ENCODE peak calls at places on chromosomes 7 and 10, in six cellular contexts. G is Caco-2, I is lower lobe of right lung, U is BE2C, K is psoas muscle, Z is astrocyte of the cerebellum. N is an unnamed sample.

GRCh38 chr7:116782177-116782711 is 80.1 kb upstream of the CAPZA2 start:
- DNase-seq in G (no peak), I (no peak), U (no peak), K (no peak), Z (peak), N (peak)

GRCh38 chr10:78549536-78549935 is 515.9 kb downstream of the RPS24 start:
- DNase-seq in G (no peak), I (no peak), U (no peak), K (no peak), Z (no peak), N (no peak)

GRCh38 chr7:90973146-90973545 is 291.1 kb upstream of the FZD1 start:
- DNase-seq in G (no peak), I (no peak), U (no peak), K (no peak), Z (no peak), N (no peak)

GRCh38 chr7:71868797-71869196 is 543.3 kb downstream of the CALN1 start:
- DNase-seq in G (no peak), I (no peak), U (no peak), K (no peak), Z (peak), N (peak)

GRCh38 chr7:149838224-149838991 is at the start of gene ZNF862:
- DNase-seq in G (peak), I (peak), U (peak), K (peak), Z (peak), N (peak)

GRCh38 chr7:102248081-102248455 is 38.6 kb upstream of the SH2B2 start:
- DNase-seq in G (no peak), I (no peak), U (no peak), K (no peak), Z (no peak), N (no peak)

GRCh38 chr7:12199363-12199762 is 11.7 kb upstream of the TMEM106B start:
- DNase-seq in G (no peak), I (no peak), U (no peak), K (no peak), Z (peak), N (no peak)

GRCh38 chr10:132469197-132469942 is 68.2 kb upstream of the INPP5A start:
- DNase-seq in G (no peak), I (peak), U (peak), K (peak), Z (no peak), N (no peak)

GRCh38 chr7:70608229-70608628 is 523.7 kb upstream of the GALNT17 start:
- DNase-seq in G (no peak), I (no peak), U (no peak), K (no peak), Z (no peak), N (no peak)

GRCh38 chr10:77405771-77406241 is 231.8 kb downstream of the KCNMA1 start:
- DNase-seq in G (peak), I (peak), U (peak), K (peak), Z (no peak), N (no peak)

GRCh38 chr10:88952647-88953111 is at the start of gene ACTA2:
- DNase-seq in G (no peak), I (no peak), U (peak), K (no peak), Z (peak), N (peak)

GRCh38 chr10:72828294-72828693 is 65.2 kb upstream of the OIT3 start:
- DNase-seq in G (no peak), I (no peak), U (no peak), K (no peak), Z (no peak), N (no peak)

GRCh38 chr7:143419880-143420279 is 11.2 kb upstream of the EPHA1 start:
- DNase-seq in G (no peak), I (no peak), U (no peak), K (no peak), Z (no peak), N (no peak)

GRCh38 chr10:33897255-33897893 is 562.9 kb upstream of the NRP1 start:
- DNase-seq in G (no peak), I (no peak), U (no peak), K (no peak), Z (no peak), N (no peak)

GRCh38 chr10:109933984-109934565 is 10.8 kb upstream of the XPNPEP1 start:
- DNase-seq in G (no peak), I (no peak), U (no peak), K (no peak), Z (no peak), N (no peak)

GRCh38 chr10:52443419-52444388 is 129.6 kb downstream of the DKK1 start:
- DNase-seq in G (peak), I (no peak), U (no peak), K (no peak), Z (peak), N (peak)

GRCh38 chr7:81993186-81993585 is 223.3 kb upstream of the HGF start:
- DNase-seq in G (no peak), I (no peak), U (no peak), K (no peak), Z (no peak), N (no peak)

GRCh38 chr10:34954142-34954541 is 136.0 kb downstream of the CUL2 start:
- DNase-seq in G (peak), I (peak), U (no peak), K (no peak), Z (no peak), N (no peak)

GRCh38 chr7:97818066-97818663 is 54.0 kb downstream of the ASNS start:
- DNase-seq in G (no peak), I (no peak), U (no peak), K (no peak), Z (no peak), N (no peak)

GRCh38 chr10:80603516-80603915 is 65.8 kb downstream of the SH2D4B start:
- DNase-seq in G (no peak), I (no peak), U (no peak), K (no peak), Z (no peak), N (no peak)

GRCh38 chr7:155308330-155309020 is 10.8 kb downstream of the INSIG1 start:
- DNase-seq in G (no peak), I (no peak), U (no peak), K (no peak), Z (no peak), N (no peak)

GRCh38 chr10:78856421-78856820 is 212.3 kb upstream of the ZMIZ1 start:
- DNase-seq in G (no peak), I (no peak), U (no peak), K (peak), Z (no peak), N (no peak)

GRCh38 chr10:110005716-110006115 is 2.1 kb upstream of the ADD3 start:
- DNase-seq in G (peak), I (no peak), U (peak), K (peak), Z (no peak), N (peak)

GRCh38 chr10:77496941-77497420 is 140.6 kb downstream of the KCNMA1 start:
- DNase-seq in G (peak), I (no peak), U (no peak), K (no peak), Z (no peak), N (no peak)

GRCh38 chr7:42678315-42678714 is 233.6 kb downstream of the C7orf25 start:
- DNase-seq in G (no peak), I (no peak), U (no peak), K (no peak), Z (no peak), N (no peak)

GRCh38 chr10:88232029-88232895 is 350.9 kb downstream of the RNLS start:
- DNase-seq in G (no peak), I (peak), U (no peak), K (peak), Z (peak), N (no peak)

GRCh38 chr10:23070819-23071218 is 24.6 kb upstream of the MSRB2 start:
- DNase-seq in G (no peak), I (no peak), U (no peak), K (no peak), Z (no peak), N (no peak)

GRCh38 chr7:131480384-131481315 is 75.8 kb downstream of the PODXL start:
- DNase-seq in G (peak), I (no peak), U (no peak), K (no peak), Z (peak), N (no peak)

GRCh38 chr7:91397612-91398011 is 133.4 kb downstream of the FZD1 start:
- DNase-seq in G (no peak), I (no peak), U (no peak), K (no peak), Z (no peak), N (no peak)

GRCh38 chr7:80918406-80918805 is 445 bp downstream of the SEMA3C start:
- DNase-seq in G (peak), I (no peak), U (no peak), K (no peak), Z (no peak), N (no peak)

GRCh38 chr7:116393654-116394053 is 105.9 kb upstream of the CAV2 start:
- DNase-seq in G (no peak), I (no peak), U (no peak), K (peak), Z (no peak), N (no peak)

GRCh38 chr7:107432261-107432660 is 37.6 kb upstream of the GPR22 start:
- DNase-seq in G (no peak), I (no peak), U (no peak), K (no peak), Z (no peak), N (no peak)

GRCh38 chr7:83861-84632 is 108.3 kb upstream of the FAM20C start:
- DNase-seq in G (no peak), I (no peak), U (no peak), K (no peak), Z (no peak), N (no peak)

GRCh38 chr10:824497-824896 is 107.0 kb downstream of the LARP4B start:
- DNase-seq in G (no peak), I (no peak), U (no peak), K (no peak), Z (no peak), N (no peak)

DNA sequence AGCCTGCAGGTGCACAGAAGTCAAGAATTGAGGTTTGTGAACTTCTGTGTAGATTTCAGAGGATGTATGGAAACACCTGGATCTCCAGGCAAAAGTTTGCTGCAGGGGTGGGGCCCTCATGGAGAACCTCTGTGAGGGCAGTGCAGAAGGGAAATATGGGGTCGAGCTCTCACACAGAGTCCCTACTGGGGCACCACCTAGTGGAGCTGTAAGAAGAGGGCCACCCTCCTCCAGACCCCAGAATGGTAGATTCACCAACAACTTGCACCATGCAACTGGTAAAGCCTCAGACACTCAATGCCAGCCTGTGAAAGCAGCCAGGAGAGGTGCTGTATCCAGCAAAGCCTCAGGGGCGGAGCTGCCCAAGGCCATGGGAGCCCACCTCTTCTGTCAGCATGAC is 205.8 kb downstream of the CCSER2 start:
- DNase-seq in G (no peak), I (no peak), U (no peak), K (no peak), Z (no peak), N (no peak)
- TF ChIP-seq CTCF in G (peak), I (peak), U (peak), K (no peak), Z (no peak), N (no peak)

GRCh38 chr10:92692697-92693533 is 3.2 kb downstream of the HHEX start:
- DNase-seq in G (no peak), I (no peak), U (no peak), K (no peak), Z (no peak), N (no peak)
- H3K4me3 ChIP-seq in G (peak), I (peak), U (no peak), K (peak), Z (no peak), N (no peak)

GRCh38 chr7:74059681-74060588 is 23.7 kb upstream of the LIMK1 start:
- DNase-seq in G (no peak), I (peak), U (no peak), K (no peak), Z (no peak), N (no peak)
- TF ChIP-seq CTCF in G (no peak), I (no peak), U (no peak), K (no peak), Z (peak), N (no peak)

GRCh38 chr7:73622909-73623797 is 1.2 kb downstream of the MLXIPL start:
- DNase-seq in G (peak), I (peak), U (no peak), K (peak), Z (no peak), N (no peak)

GRCh38 chr7:73622527-73622908 is 1.8 kb downstream of the MLXIPL start:
- DNase-seq in G (no peak), I (no peak), U (no peak), K (no peak), Z (no peak), N (no peak)

GRCh38 chr7:73625276-73625675 is 954 bp upstream of the MLXIPL start:
- DNase-seq in G (no peak), I (no peak), U (no peak), K (no peak), Z (no peak), N (no peak)

GRCh38 chr7:73623798-73624668 is at the start of gene MLXIPL:
- DNase-seq in G (peak), I (peak), U (peak), K (peak), Z (no peak), N (no peak)

GRCh38 chr7:73624669-73625001 is 313 bp upstream of the MLXIPL start:
- DNase-seq in G (no peak), I (no peak), U (no peak), K (no peak), Z (no peak), N (no peak)
- H3K4me3 ChIP-seq in G (peak), I (peak), U (no peak), K (peak), Z (peak), N (no peak)

DNA sequence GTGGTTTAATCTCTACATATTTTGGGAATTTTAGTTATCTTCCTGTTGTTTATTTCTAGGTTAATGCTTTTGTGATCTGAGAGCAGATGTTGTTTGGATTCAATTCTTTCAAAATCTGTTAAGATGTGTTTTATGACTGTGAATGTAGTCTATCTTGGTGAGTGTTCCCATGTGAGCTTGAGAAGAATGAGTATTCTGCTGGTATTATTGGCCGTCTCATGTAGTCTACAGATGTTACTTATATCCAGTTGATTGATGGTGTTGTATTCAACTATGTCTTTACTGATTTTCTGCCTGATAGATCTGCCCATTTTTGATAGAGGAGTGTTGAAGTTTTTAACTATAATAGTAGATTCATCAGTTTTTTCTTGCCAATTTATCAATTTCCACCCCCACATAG is 141.4 kb upstream of the FOXP2 start:
- DNase-seq in G (no peak), I (no peak), U (no peak), K (no peak), Z (no peak), N (no peak)
- TF ChIP-seq CTCF in G (no peak), I (no peak), U (no peak), K (no peak), Z (no peak), N (no peak)

GRCh38 chr10:65838811-65839210 is 1087.0 kb upstream of the LRRTM3 start:
- DNase-seq in G (no peak), I (no peak), U (no peak), K (no peak), Z (no peak), N (no peak)
- H3K4me3 ChIP-seq in G (no peak), I (no peak), U (no peak), K (no peak), Z (no peak), N (no peak)

DNA sequence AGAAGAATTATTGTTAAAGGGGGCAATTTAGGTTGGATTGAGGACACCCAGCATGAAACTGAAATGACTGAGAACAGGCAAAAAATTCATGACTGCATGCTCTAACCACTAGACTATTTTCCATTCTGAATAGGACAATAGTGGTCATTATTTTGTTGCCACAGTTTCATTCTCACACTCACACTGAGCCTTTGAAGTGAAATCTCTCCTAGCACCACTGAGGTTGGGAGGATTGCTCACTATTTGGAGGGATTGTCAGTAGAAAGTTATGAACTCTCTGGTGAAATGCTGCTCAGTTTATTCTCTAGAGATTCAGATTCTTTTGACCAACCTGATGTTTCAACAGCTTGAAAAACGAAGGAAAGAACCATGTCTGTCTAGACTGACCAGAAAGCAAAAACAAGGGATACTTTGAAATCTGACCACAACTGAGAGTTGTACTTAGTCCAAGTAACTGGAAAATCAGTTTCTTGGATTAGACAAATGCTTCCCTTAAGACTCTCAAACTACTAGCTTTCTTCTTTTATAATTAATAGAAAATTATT is 191.2 kb downstream of the DYNC1I1 start:
- DNase-seq in G (no peak), I (no peak), U (no peak), K (no peak), Z (no peak), N (no peak)
- TF ChIP-seq CTCF in G (no peak), I (no peak), U (no peak), K (no peak), Z (no peak), N (no peak)